ENCODE peak calls at places on chromosomes 6 and 20, in six cellular contexts. C is fibroblast of lung, N is stomach, T is GM23248, F is left ventricle myocardium inferior, S is tibial artery. O is an unnamed sample. For H3K4me1, the result is how much of the 10 kb centered on the place peaks cover.

GRCh38 chr6:27582928-27583725 is 110.2 kb upstream of the ZNF184 start:
- DNase-seq in C (peak), N (no peak), T (peak), F (no peak), S (no peak), O (peak)

GRCh38 chr6:14655201-14655988 is 537.8 kb downstream of the CD83 start:
- DNase-seq in C (no peak), N (no peak), T (no peak), F (no peak), S (no peak), O (no peak)

GRCh38 chr6:160791981-160792418 is 90.0 kb downstream of the PLG start:
- DNase-seq in C (no peak), N (no peak), T (peak), F (no peak), S (no peak), O (no peak)

GRCh38 chr20:19071442-19071717 is 141.1 kb upstream of the SLC24A3 start:
- DNase-seq in C (no peak), N (no peak), T (no peak), F (no peak), S (no peak), O (no peak)

GRCh38 chr20:58313366-58313765 is 3.9 kb downstream of the RAB22A start:
- DNase-seq in C (no peak), N (no peak), T (no peak), F (no peak), S (no peak), O (no peak)

GRCh38 chr20:59940956-59941294 is 736 bp downstream of the FAM217B start:
- DNase-seq in C (no peak), N (no peak), T (no peak), F (no peak), S (no peak), O (no peak)

GRCh38 chr20:63183422-63184146 is 32.3 kb downstream of the YTHDF1 start:
- DNase-seq in C (no peak), N (peak), T (peak), F (no peak), S (no peak), O (peak)

GRCh38 chr6:53679446-53679933 is 13.9 kb upstream of the KLHL31 start:
- DNase-seq in C (peak), N (no peak), T (peak), F (no peak), S (no peak), O (no peak)

GRCh38 chr20:45998761-45999160 is 9.9 kb upstream of the MMP9 start:
- DNase-seq in C (no peak), N (no peak), T (no peak), F (no peak), S (no peak), O (no peak)

GRCh38 chr6:60670036-60670435 is 1616.0 kb downstream of the KHDRBS2 start:
- DNase-seq in C (no peak), N (no peak), T (no peak), F (no peak), S (no peak), O (no peak)

GRCh38 chr20:39829255-39829654 is 859.8 kb downstream of the MAFB start:
- DNase-seq in C (peak), N (no peak), T (peak), F (peak), S (no peak), O (no peak)

GRCh38 chr6:108168980-108169800 is 3.4 kb downstream of the NR2E1 start:
- DNase-seq in C (no peak), N (no peak), T (peak), F (no peak), S (no peak), O (no peak)

GRCh38 chr6:110681543-110682459 is 133.5 kb downstream of the CDK19 start:
- DNase-seq in C (no peak), N (no peak), T (peak), F (no peak), S (no peak), O (no peak)
- H3K4me3 ChIP-seq in C (no peak), N (no peak), T (no peak), F (no peak), S (no peak), O (no peak)

GRCh38 chr20:3043381-3043780 is at the start of gene GNRH2:
- DNase-seq in C (no peak), N (no peak), T (no peak), F (no peak), S (no peak), O (no peak)

GRCh38 chr20:3041818-3042504 is 1.5 kb upstream of the GNRH2 start:
- DNase-seq in C (peak), N (no peak), T (no peak), F (no peak), S (no peak), O (no peak)

GRCh38 chr20:3040086-3040485 is 3.3 kb upstream of the GNRH2 start:
- DNase-seq in C (no peak), N (no peak), T (no peak), F (no peak), S (no peak), O (no peak)

GRCh38 chr20:3044336-3044965 is 1.0 kb downstream of the GNRH2 start:
- DNase-seq in C (no peak), N (no peak), T (no peak), F (no peak), S (no peak), O (no peak)

DNA sequence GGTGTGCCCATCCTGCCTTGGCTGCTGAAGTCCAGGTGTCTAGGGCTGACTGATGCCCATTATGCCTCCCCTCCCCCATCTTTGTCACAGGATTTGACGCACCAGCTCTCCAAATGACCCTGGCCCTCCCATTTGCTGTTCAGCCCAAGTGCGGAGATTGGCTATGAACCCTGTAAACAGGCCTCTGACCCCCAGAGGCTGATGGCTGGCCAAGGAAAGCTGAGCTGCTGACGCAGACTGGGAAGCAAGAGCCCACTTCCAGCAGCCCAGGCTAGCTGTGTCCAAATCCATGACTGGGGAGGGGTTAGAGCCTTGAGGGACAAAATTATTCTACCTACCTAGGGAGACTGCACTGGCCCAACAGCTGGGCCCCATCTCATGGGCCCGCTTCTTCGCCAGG is 801 bp upstream of the GNRH2 start:
- DNase-seq in C (no peak), N (no peak), T (no peak), F (peak), S (peak), O (no peak)
- H3K4me1 ChIP-seq in C (under half), N (under half), T (under half), F (under half), S (under half), O (under half)

GRCh38 chr6:62805431-62805830 is 405.8 kb upstream of the FKBP1C start:
- DNase-seq in C (no peak), N (no peak), T (no peak), F (no peak), S (no peak), O (no peak)
- H3K4me3 ChIP-seq in C (no peak), N (no peak), T (no peak), F (no peak), S (no peak), O (no peak)

DNA sequence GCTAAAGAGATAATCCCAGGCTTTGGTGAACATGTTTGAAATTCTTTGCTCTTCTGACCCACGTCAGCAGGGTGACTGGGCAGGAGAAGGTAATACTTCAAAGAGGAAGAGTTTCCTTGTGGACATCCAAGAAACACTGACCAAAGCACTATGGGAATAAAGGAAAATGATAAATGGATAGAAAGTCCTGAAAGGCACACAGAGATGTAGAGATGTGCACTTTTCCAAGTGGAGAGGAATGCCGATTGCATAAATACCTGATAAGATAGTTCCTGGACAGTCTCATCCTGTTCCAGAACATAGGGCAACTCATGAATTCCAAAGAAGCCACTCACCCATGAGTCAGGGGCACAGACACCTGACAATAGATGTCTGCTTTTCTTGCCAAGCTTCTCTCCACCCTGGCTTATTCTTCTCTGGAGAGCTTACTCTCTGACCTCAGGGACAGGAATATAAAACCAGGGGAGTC is 191.3 kb upstream of the FOXA2 start:
- DNase-seq in C (peak), N (no peak), T (peak), F (no peak), S (no peak), O (no peak)
- H3K4me1 ChIP-seq in C (under half), N (under half), T (under half), F (under half), S (under half), O (under half)

DNA sequence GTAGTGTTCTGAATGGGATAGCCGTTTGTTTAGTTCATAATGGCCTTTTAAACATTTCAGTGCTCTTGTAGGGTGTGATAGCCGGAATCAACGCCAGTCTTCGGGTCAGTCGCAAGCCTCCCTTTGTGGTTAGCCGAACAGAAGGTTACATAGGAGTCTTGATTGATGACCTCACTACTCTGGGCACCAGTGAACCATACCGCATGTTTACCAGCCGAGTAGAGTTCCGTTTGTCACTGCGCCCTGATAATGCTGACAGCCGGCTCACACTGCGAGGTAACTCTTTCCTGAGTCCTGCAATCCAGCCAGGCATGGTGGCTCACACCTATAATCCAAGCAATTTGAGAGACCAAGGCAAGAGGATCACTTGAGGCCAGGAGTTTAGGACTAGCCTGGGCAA is 20.4 kb downstream of the MTO1 start:
- DNase-seq in C (peak), N (no peak), T (no peak), F (no peak), S (no peak), O (no peak)
- H3K4me3 ChIP-seq in C (no peak), N (no peak), T (no peak), F (no peak), S (no peak), O (no peak)

GRCh38 chr20:37249304-37249703 is 12.3 kb downstream of the GHRH start:
- DNase-seq in C (no peak), N (no peak), T (no peak), F (no peak), S (no peak), O (no peak)
- H3K4me1 ChIP-seq in C (under half), N (under half), T (under half), F (under half), S (under half), O (under half)

GRCh38 chr6:73898599-73898998 is 202.6 kb downstream of the CD109 start:
- DNase-seq in C (no peak), N (no peak), T (peak), F (no peak), S (no peak), O (no peak)

GRCh38 chr6:73888050-73888449 is 192.0 kb downstream of the CD109 start:
- DNase-seq in C (peak), N (no peak), T (no peak), F (no peak), S (no peak), O (no peak)

GRCh38 chr6:73893696-73894095 is 197.7 kb downstream of the CD109 start:
- DNase-seq in C (no peak), N (no peak), T (no peak), F (no peak), S (no peak), O (no peak)
- H3K4me3 ChIP-seq in C (no peak), N (no peak), T (no peak), F (no peak), S (no peak), O (no peak)

DNA sequence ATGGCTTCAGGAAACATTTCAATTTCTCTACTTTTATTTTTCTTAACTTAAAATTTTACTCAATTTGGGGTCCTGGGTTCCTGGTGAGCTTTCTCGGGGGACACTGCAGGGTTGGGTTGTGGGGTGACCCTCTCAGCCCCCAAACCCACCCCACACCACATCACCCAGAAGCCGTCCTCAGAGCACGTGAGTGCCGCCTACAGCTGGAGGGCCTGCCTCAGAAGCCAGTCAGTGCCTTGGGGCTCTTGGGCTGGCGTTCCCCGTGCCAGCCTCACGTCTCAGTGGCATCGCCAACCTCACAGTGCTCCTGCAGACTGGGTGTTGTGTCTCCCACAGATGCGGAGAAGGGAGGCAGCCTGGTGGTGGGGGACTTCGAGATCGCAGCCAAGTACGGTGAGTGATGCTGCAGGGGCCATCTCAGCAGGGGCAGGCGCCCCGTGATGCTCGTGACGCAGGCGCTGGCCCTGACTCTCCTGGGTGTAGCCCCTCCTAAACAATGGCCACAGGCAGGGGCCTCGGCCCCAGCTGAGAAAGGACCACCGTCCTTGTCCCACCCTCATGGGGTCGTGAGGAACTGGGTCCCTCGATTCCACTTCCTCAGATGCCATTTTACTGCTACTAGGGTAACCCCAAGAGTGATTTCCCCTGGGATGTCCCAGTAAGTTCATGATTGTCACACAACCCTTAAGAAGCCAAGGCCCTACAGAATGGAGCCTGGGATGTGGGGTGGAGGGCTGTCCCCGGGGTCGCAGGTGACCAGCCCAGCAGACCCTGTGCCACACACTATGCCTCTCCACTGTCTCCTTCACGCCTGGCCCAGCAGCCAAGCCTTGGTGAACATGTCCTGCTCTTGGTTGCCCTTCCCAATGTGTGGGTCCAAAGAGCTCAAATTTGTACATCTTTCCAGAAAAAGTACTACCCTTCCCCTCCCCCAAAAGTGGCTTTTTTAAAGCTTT is 23.8 kb upstream of the PYGB start:
- DNase-seq in C (no peak), N (peak), T (no peak), F (no peak), S (peak), O (no peak)
- H3K4me1 ChIP-seq in C (under half), N (under half), T (under half), F (half or more), S (under half), O (under half)

DNA sequence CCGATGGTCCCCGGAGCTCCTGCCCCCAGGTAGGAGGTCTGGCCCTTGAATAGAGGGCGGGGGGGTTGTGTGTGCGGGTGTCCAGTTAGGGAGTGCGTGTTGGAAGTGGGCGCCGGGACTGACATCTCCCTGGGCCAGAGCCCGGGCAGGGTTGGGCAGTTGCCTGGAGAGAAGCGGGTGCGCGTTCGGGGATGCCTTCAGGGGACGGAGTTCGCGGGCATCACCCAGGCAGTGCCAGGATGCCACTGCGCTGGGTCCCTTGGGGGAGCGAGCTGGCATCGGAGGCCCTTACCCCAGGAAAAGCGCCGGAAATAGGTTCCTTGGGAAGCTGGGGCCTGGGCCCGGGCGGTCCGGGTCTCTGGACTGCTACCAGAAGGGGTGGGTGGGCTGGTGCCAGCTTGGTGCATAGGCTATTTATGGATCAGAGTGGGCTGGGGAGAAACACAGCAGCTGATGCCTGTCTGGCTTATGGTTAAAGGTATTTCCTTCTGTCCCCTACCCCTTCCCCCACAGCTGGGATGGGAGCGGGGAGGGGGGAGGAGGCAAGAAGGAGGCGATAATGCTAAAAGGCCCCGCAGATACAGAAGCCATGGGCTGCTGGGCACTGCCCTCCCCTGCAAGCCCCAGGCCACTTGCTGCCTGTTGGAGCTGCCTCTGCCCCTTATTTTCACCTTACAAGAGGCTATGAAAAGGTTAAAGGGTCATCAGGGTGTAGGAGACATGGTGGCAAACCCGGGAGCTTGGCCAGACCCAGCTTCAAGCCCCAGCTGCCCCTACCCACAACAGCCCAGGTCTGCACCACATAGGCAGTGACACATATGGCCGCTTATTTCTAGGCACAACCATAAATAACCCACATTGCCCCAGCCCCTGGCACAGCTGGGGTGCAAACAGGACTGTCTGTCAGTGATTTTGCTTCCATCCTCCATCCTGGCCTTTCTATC is 638 bp downstream of the PACSIN1 start:
- DNase-seq in C (no peak), N (no peak), T (no peak), F (peak), S (no peak), O (no peak)
- H3K4me3 ChIP-seq in C (no peak), N (peak), T (peak), F (peak), S (peak), O (peak)

GRCh38 chr6:42932412-42932811 is 3.1 kb downstream of the CNPY3 start:
- DNase-seq in C (no peak), N (no peak), T (no peak), F (no peak), S (no peak), O (no peak)

GRCh38 chr6:42929088-42929927 is at the start of gene CNPY3:
- DNase-seq in C (peak), N (peak), T (peak), F (peak), S (peak), O (peak)

GRCh38 chr6:42928748-42929087 is 562 bp upstream of the CNPY3 start:
- DNase-seq in C (no peak), N (no peak), T (no peak), F (no peak), S (no peak), O (no peak)

GRCh38 chr6:42933195-42933594 is 3.9 kb downstream of the CNPY3 start:
- DNase-seq in C (no peak), N (no peak), T (no peak), F (no peak), S (no peak), O (no peak)

DNA sequence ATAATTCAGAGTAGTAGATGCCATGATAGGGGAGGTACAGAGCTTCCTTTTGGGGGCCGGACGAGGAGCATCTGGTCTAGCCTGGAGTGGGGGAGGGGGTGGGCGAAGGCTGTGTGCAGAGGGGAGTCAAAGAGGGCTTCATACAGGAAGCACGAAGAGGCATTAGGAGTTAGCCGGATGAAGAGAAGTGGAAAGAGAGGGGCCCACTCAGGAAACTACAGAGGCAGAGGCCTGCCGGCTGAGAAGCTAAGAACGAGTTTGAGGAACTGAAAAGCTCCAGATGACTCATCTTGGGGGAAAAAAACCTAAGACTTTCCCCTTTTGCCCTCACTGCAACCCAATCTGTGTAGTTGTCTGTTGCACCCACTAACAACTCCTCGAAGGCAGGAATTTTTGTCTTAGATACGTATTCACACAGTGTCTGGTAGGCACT is 664 bp downstream of the CNPY3 start:
- DNase-seq in C (peak), N (peak), T (peak), F (no peak), S (peak), O (no peak)
- H3K4me1 ChIP-seq in C (under half), N (under half), T (under half), F (under half), S (under half), O (under half)

O was measured in colonic mucosa.